ENCODE peak calls at places on chromosomes 12 and 14, in seven cellular contexts. S, D, F, Y, H, L and J are unnamed samples.

GRCh38 chr12:69720748-69721147 is 17.9 kb upstream of the RAB3IP start:
- DNase-seq in Y (peak; percentile 57), D (no peak), F (no peak), H (no peak), S (no peak), L (no peak), J (no peak)

GRCh38 chr12:125193798-125194562 is 128.7 kb downstream of the AACS start:
- DNase-seq in F (no peak), H (no peak), S (no peak), Y (peak; percentile 83), L (no peak), D (no peak), J (no peak)

GRCh38 chr12:91874086-91874865 is 271.4 kb downstream of the BTG1 start:
- DNase-seq in Y (no peak), F (peak; percentile 67), S (no peak), D (no peak), H (no peak), L (no peak), J (no peak)

GRCh38 chr14:54420478-54421116 is 20.6 kb downstream of the CNIH1 start:
- DNase-seq in Y (peak; percentile 81), H (no peak), L (no peak), S (peak; percentile 35), D (peak; percentile 40), F (peak; percentile 81), J (peak; percentile 55)

GRCh38 chr14:104114421-104115130 is 23.8 kb upstream of the KIF26A start:
- DNase-seq in D (no peak), H (no peak), S (no peak), L (no peak), F (no peak), Y (peak; percentile 42), J (no peak)

GRCh38 chr12:31234955-31235867 is 90.7 kb downstream of the SINHCAF start:
- DNase-seq in F (peak; percentile 64), S (peak; percentile 21), L (no peak), D (peak; percentile 50), Y (peak; percentile 91), H (no peak), J (peak; percentile 57)

GRCh38 chr14:31080060-31080459 is 53.9 kb upstream of the STRN3 start:
- DNase-seq in Y (no peak), L (no peak), S (no peak), D (no peak), H (no peak), F (peak; percentile 47), J (no peak)

GRCh38 chr12:19234171-19234704 is 104.7 kb downstream of the PLEKHA5 start:
- DNase-seq in F (peak; percentile 50), D (no peak), L (peak; percentile 3), S (no peak), H (no peak), Y (peak; percentile 57), J (no peak)

GRCh38 chr12:19105468-19105867 is 24.1 kb upstream of the PLEKHA5 start:
- DNase-seq in H (no peak), Y (no peak), L (no peak), S (no peak), F (no peak), D (no peak), J (no peak)

GRCh38 chr12:26809611-26810298 is 23.2 kb downstream of the ITPR2 start:
- DNase-seq in D (no peak), F (no peak), S (no peak), Y (no peak), L (no peak), H (no peak), J (no peak)

GRCh38 chr14:97267509-97267908 is 470.3 kb downstream of the VRK1 start:
- DNase-seq in F (no peak), D (no peak), H (no peak), L (no peak), S (no peak), Y (no peak), J (no peak)

GRCh38 chr12:119850330-119850729 is 26.8 kb downstream of the CIT start:
- DNase-seq in Y (no peak), D (no peak), S (no peak), F (no peak), H (no peak), L (no peak), J (no peak)

GRCh38 chr12:96121271-96121711 is 72.9 kb upstream of the ELK3 start:
- DNase-seq in Y (no peak), L (peak; percentile 92), H (no peak), F (peak; percentile 38), D (no peak), S (no peak), J (no peak)

GRCh38 chr12:68203460-68203875 is 22.1 kb downstream of the IL26 start:
- DNase-seq in D (no peak), Y (no peak), F (no peak), S (no peak), H (no peak), L (no peak), J (no peak)

GRCh38 chr12:117980621-117981020 is 11.8 kb upstream of the KSR2 start:
- DNase-seq in Y (no peak), D (no peak), S (no peak), H (no peak), F (no peak), L (no peak), J (no peak)

DNA sequence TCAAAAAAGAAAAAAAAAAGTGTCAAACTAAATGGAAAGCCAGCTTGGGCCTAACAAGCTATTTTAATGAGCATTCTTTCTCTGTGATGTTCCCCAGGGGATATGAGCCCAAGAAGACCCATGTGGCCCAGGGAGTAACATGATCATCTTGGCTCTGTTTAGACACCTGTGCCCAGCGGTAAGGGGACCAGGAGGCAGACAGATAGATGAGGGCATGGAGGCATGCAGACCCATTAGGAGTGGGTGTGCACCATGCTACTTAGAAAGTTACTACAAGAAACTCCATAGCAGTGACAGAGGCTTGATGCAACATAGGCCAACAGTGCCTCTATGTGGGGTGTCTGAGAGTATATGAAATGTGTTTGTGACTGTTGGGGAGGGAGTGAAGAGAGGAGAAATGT is 3.1 kb upstream of the CREBL2 start:
- DNase-seq in Y (no peak), L (no peak), F (peak; percentile 56), D (no peak), H (no peak), S (no peak), J (no peak)
- TF ChIP-seq CTCF in Y (no peak), L (no peak), F (peak; percentile 14), D (no peak), H (no peak), S (peak; percentile 24), J (no peak)

GRCh38 chr12:87021400-87021799 is 765.2 kb upstream of the MGAT4C start:
- DNase-seq in D (no peak), Y (no peak), H (no peak), L (no peak), F (no peak), S (no peak), J (no peak)
- TF ChIP-seq CTCF in D (no peak), Y (no peak), H (no peak), L (no peak), F (no peak), S (no peak), J (no peak)

DNA sequence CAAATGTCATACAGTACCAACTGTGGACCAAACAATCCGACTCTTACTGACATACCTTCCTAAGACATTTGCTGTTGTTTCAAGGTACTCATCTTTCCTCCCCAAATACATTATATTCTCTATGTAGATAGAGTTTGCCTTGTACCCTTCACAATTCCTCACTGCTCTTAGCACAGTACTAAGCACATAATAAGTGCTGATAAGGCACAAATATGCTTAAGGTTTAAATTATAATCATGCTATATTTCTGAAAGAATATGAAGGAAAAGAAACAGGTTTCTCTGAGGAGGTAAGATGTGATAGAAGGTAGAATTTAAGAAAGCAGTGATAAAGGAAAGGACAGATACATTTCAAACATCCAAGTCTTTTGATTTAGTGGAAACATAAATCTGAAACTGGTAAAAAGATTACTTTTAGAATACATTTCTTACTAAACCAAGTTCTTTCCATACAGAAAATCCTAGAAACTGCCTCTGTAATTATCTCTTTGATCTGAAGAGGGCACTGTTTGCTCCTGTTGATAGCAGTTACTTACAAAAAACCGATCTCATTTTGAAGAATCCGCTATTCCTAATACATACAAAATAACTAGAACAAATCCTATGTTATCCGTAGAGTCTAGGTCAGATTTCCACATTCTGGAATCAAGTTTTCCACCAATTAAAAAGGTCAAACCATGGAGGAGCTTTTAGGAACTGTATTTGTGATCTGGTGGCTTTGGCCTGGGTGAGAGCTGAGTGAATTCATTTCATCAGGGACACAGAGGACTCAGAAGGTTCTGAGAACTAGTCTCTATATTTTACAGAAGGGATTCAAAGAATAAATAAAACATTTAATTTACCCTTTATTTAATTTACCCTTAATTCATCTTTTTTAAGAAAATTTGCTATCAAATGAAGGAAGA is 311.9 kb downstream of the DAD1 start:
- DNase-seq in H (no peak), L (no peak), F (peak; percentile 62), S (no peak), D (no peak), Y (no peak), J (no peak)
- TF ChIP-seq CTCF in H (peak; percentile 67), L (no peak), F (peak; percentile 69), S (peak; percentile 36), D (peak; percentile 75), Y (peak; percentile 80), J (peak; percentile 68)

GRCh38 chr12:128613821-128614220 is 209.9 kb downstream of the SLC15A4 start:
- DNase-seq in D (no peak), L (no peak), Y (peak; percentile 82), F (peak; percentile 7), H (no peak), S (no peak), J (no peak)
- TF ChIP-seq CTCF in D (no peak), L (no peak), Y (peak; percentile 72), F (no peak), H (no peak), S (no peak), J (no peak)

GRCh38 chr14:52683985-52684520 is 11.3 kb downstream of the ERO1A start:
- DNase-seq in Y (no peak), D (no peak), F (peak; percentile 48), L (no peak), S (no peak), H (no peak), J (no peak)

DNA sequence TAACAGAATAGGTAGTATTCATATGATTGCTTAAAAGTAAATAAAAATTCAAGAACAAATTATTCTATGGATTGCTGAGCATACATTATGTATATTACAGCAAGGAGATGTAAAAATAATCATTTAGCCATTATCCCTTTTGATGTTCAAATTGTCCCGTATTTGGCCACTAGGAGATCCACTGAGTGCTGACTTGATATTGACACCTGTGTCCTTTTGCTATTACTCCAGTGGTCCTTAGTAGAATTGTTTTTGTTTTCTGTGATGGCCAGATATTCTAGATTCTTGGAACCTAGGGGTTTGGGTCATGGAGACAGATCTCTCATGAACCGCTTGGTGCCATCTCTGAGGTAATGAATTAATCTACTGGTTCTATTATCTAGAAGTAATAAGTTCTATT is 16.8 kb downstream of the ERO1A start:
- DNase-seq in Y (no peak), L (no peak), H (no peak), D (no peak), F (no peak), S (no peak), J (no peak)
- TF ChIP-seq CTCF in Y (peak; percentile 82), L (no peak), H (peak; percentile 45), D (peak; percentile 61), F (peak; percentile 36), S (peak; percentile 36), J (peak; percentile 60)

DNA sequence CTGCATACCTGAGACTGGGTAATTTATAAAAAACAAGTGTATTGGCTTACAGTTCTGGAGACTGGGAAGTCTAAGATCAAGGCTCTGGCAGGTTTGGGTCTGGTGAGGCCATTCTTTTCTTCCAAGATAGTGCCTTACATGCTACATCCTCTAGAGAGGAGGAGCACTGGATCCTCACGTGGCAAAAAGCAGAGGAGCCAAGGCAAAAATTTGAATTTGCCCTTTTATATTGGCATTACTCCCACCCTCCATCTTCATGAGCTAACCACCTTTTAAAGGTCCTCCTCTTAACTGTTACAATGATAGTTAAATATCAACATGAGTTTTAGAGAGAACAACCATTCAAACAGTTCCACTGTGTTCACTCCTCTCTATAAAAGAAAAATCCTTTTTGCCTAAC is 286.3 kb upstream of the SEL1L start:
- DNase-seq in F (no peak), H (no peak), L (no peak), Y (no peak), D (no peak), S (no peak), J (no peak)
- TF ChIP-seq CTCF in F (no peak), H (no peak), L (no peak), Y (no peak), D (no peak), S (no peak), J (no peak)